ENCODE peak calls at places on chromosomes 6 and 20, in ten cellular contexts. K is Calu3, L is BE2C, I is colonic mucosa, Y is AG09309, T is uterus, C is cardiac muscle cell, X is OCI-LY7, O is heart right ventricle, Z is fibroblast of mammary gland. E is an unnamed sample.

GRCh38 chr6:29935273-29935955 is 6.9 kb upstream of the HLA-A start:
- DNase-seq in O (no peak), X (no peak), Y (no peak), T (no peak), I (no peak), L (no peak), Z (no peak), K (no peak), C (no peak), E (no peak)

GRCh38 chr6:146028250-146028789 is 542 bp upstream of the GRM1 start:
- DNase-seq in C (peak), T (peak), K (peak), Y (no peak), Z (peak), O (peak), I (peak), L (peak), X (no peak), E (peak)

GRCh38 chr6:169577236-169577635 is 124.6 kb downstream of the WDR27 start:
- DNase-seq in T (no peak), Z (no peak), O (no peak), Y (no peak), C (no peak), L (no peak), I (no peak), X (no peak), K (no peak), E (no peak)

GRCh38 chr6:125791151-125791819 is 525 bp downstream of the NCOA7 start:
- DNase-seq in K (peak), Z (peak), X (peak), L (peak), Y (no peak), O (no peak), I (peak), C (peak), T (no peak), E (peak)

GRCh38 chr20:48102821-48103635 is 317.7 kb upstream of the SULF2 start:
- DNase-seq in Y (no peak), L (no peak), T (no peak), O (no peak), K (no peak), Z (peak), I (no peak), X (no peak), C (peak), E (peak)

GRCh38 chr6:137043710-137044365 is 927 bp downstream of the IL20RA start:
- DNase-seq in L (peak), I (no peak), C (peak), X (no peak), O (no peak), K (no peak), Z (peak), Y (no peak), T (peak), E (no peak)

GRCh38 chr20:46367967-46368901 is 38.2 kb downstream of the ELMO2 start:
- DNase-seq in T (no peak), C (no peak), Z (no peak), X (no peak), I (no peak), O (no peak), K (peak), Y (no peak), L (peak), E (no peak)

GRCh38 chr6:137399949-137400443 is 94.2 kb downstream of the OLIG3 start:
- DNase-seq in T (no peak), X (no peak), C (no peak), I (no peak), L (no peak), O (no peak), Z (no peak), Y (no peak), K (no peak), E (no peak)

GRCh38 chr6:2763876-2764540 is 1.2 kb upstream of the WRNIP1 start:
- DNase-seq in K (peak), X (no peak), L (no peak), C (no peak), Z (no peak), O (no peak), Y (no peak), I (no peak), T (no peak), E (no peak)

GRCh38 chr20:17485017-17485416 is 46.2 kb downstream of the BFSP1 start:
- DNase-seq in L (no peak), I (no peak), T (no peak), O (no peak), Y (no peak), K (no peak), C (no peak), Z (no peak), X (no peak), E (no peak)

GRCh38 chr20:15627501-15627903 is 945.7 kb downstream of the KIF16B start:
- DNase-seq in L (no peak), O (no peak), Y (no peak), X (no peak), I (no peak), K (no peak), T (no peak), Z (no peak), C (no peak), E (no peak)

GRCh38 chr6:41527721-41528408 is 18.3 kb upstream of the FOXP4 start:
- DNase-seq in Y (no peak), K (no peak), X (no peak), C (peak), Z (peak), L (no peak), I (peak), O (no peak), T (no peak), E (peak)

GRCh38 chr6:149387787-149388512 is 12.1 kb upstream of the SUMO4 start:
- DNase-seq in K (no peak), L (no peak), I (peak), Z (no peak), X (no peak), Y (no peak), T (no peak), C (no peak), O (no peak), E (no peak)

GRCh38 chr6:119296036-119297035 is 53.2 kb downstream of the MAN1A1 start:
- DNase-seq in C (no peak), X (no peak), T (no peak), K (no peak), L (peak), Z (no peak), O (no peak), Y (no peak), I (no peak), E (no peak)

DNA sequence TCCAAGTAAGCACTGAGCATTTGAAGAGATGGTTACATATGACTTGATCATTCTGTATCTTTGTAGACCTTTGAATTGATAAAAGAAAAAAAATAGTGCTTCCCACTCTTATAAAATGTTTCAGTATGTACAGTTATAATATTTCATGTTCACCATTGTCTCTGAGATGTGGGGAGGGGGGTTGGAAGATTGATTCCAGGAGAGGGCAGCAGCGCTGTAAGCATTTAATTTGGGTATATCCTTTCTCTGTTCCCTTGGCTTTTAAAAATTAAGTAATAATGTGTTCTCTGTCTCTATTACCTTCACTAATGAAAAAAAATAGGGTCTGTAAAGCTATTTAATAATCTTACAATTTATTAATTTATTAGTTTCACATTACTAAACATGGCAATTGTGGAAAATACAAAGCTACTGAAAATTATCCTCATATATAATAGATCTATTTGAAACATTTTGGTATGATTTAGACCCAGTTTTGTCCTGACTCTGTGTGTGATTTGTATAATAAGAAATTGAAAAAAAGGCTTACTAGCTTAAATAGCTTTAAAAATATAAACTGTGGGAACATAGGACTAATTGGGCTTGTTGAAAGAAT is 341.2 kb downstream of the CDKAL1 start:
- DNase-seq in Z (peak), C (peak), I (no peak), K (peak), L (peak), Y (no peak), X (no peak), T (no peak), O (no peak), E (peak)
- TF ChIP-seq CTCF in Z (peak), C (peak), I (no peak), K (peak), L (peak), Y (peak), X (peak), T (no peak), O (peak), E (peak)

GRCh38 chr6:106883808-106884262 is 90.7 kb downstream of the CD24 start:
- DNase-seq in Y (no peak), X (peak), T (no peak), L (peak), Z (peak), C (no peak), I (no peak), O (no peak), K (no peak), E (no peak)
- TF ChIP-seq CTCF in Y (no peak), X (peak), T (no peak), L (peak), Z (no peak), C (no peak), I (no peak), O (no peak), K (no peak), E (no peak)

GRCh38 chr6:1227935-1228753 is 83.8 kb upstream of the FOXQ1 start:
- DNase-seq in O (no peak), Y (no peak), L (no peak), K (no peak), X (no peak), C (no peak), T (no peak), I (no peak), Z (no peak), E (no peak)
- TF ChIP-seq CTCF in O (no peak), Y (no peak), L (no peak), K (no peak), X (no peak), C (no peak), T (no peak), I (no peak), Z (no peak), E (no peak)

DNA sequence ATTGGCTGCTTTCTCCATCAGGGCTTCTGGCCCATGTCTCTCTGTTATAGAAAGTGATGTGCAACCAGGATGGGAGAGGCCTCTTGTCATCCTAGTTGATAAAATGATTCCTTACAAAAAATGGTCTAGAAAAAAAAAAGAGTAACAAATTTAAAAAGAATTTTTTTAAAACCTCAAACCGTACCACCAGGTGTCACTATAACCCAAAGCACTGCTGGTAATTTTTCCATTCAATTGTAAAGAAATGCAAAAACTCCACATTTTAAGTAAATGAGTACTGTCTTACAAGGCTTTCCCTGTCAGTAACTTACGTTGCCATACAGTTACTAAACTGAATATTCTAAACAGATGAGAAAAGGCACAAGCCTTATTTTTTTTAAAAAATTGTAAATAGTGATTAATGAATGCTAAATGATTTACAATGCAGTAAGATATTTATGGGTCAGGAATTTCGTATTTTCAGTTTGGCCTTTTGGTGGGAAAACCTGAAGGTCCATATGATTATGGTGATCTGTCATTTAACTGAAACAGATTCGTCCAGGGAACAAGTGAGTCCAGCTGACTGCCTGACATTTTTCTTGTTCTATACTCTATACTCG is 95.4 kb downstream of the OGFRL1 start:
- DNase-seq in K (peak), I (no peak), X (peak), Y (no peak), Z (peak), C (peak), T (no peak), O (no peak), L (no peak), E (no peak)
- TF ChIP-seq CTCF in K (peak), I (peak), X (peak), Y (peak), Z (peak), C (peak), T (peak), O (peak), L (peak), E (peak)

GRCh38 chr6:44291841-44292240 is 21.3 kb downstream of the AARS2 start:
- DNase-seq in C (no peak), Y (no peak), X (no peak), I (no peak), Z (no peak), L (no peak), K (no peak), O (no peak), T (no peak), E (no peak)
- TF ChIP-seq CTCF in C (no peak), Y (no peak), X (no peak), I (no peak), Z (no peak), L (no peak), K (no peak), O (no peak), T (no peak), E (no peak)

GRCh38 chr6:98769546-98769945 is 64.8 kb upstream of the POU3F2 start:
- DNase-seq in K (peak), C (peak), O (no peak), I (peak), T (no peak), L (peak), X (peak), Z (peak), Y (no peak), E (no peak)
- TF ChIP-seq CTCF in K (no peak), C (no peak), O (no peak), I (no peak), T (no peak), L (peak), X (peak), Z (peak), Y (no peak), E (no peak)

GRCh38 chr6:38968702-38969149 is 79.9 kb upstream of the GLP1R start:
- DNase-seq in O (no peak), C (no peak), Z (no peak), Y (no peak), T (no peak), K (no peak), L (no peak), I (no peak), X (no peak), E (no peak)

GRCh38 chr6:38977101-38977500 is 71.5 kb upstream of the GLP1R start:
- DNase-seq in O (no peak), Y (no peak), I (no peak), L (no peak), X (no peak), C (no peak), K (no peak), Z (no peak), T (no peak), E (no peak)

GRCh38 chr6:38974389-38975133 is 74.0 kb upstream of the GLP1R start:
- DNase-seq in T (no peak), C (peak), K (no peak), Y (peak), X (no peak), O (no peak), I (no peak), Z (no peak), L (no peak), E (no peak)

GRCh38 chr6:38975621-38976049 is 72.9 kb upstream of the GLP1R start:
- DNase-seq in L (no peak), I (no peak), C (peak), T (no peak), X (no peak), Z (no peak), Y (peak), O (no peak), K (no peak), E (no peak)

GRCh38 chr6:38973178-38974057 is 75.2 kb upstream of the GLP1R start:
- DNase-seq in K (peak), T (no peak), X (peak), O (no peak), L (peak), C (peak), Y (peak), Z (peak), I (no peak), E (no peak)
- TF ChIP-seq CTCF in K (peak), T (peak), X (peak), O (peak), L (peak), C (peak), Y (peak), Z (peak), I (peak), E (peak)

DNA sequence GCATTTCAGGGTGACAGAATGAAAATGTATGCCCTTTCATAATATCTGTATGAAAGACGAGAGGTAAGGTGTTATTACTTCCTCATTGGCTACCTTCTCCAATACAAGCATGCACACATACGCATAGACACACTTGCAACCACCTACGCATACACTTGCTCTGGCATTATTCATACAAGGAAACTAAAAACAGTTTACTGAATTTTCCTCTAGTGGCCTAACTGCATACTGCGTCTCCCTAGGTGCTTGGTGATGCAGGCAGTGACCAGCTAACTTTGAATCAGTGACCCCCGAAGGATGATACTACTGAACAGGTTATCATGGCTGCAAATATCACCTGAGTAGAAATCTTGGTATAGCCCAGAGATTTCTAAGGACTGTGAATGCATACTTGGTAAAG is 593.1 kb downstream of the PKHD1 start:
- DNase-seq in I (no peak), C (no peak), O (no peak), Y (no peak), K (no peak), X (no peak), Z (no peak), T (no peak), L (no peak), E (no peak)
- TF ChIP-seq CTCF in I (no peak), C (no peak), O (no peak), Y (no peak), K (peak), X (no peak), Z (no peak), T (no peak), L (peak), E (peak)

DNA sequence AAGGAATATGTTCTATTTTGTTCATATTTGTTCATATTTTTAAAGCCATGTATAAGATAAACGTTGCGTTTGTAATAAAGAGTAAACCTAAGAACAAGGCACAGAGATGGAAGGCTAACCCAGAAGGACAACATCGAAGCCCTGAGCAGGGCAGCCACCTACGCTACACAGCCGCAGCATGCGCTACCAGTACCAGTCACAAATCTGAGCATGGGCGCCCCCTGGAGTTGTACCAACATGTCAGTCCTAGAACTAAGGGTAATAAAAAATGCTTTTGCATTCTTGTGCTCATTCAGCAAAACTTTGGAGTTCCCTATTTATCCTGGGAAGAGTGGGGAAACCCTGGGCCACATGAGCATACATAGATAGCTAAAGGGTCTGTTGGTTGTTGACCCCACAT is 70.6 kb downstream of the PLEKHG1 start:
- DNase-seq in X (no peak), T (no peak), Z (no peak), C (no peak), Y (no peak), L (no peak), I (no peak), O (no peak), K (no peak), E (no peak)
- TF ChIP-seq CTCF in X (peak), T (no peak), Z (no peak), C (no peak), Y (no peak), L (no peak), I (no peak), O (no peak), K (no peak), E (peak)

E was measured in glutamatergic neuron.